ENCODE peak calls at places on chromosome 21, in nine cellular contexts. T, P, G, N, U, B, V, A and S are unnamed samples.

GRCh38 chr21:28215214-28215954 is 777.3 kb downstream of the LTN1 start:
- DNase-seq in T (peak), U (no peak), B (no peak), V (no peak), G (no peak), N (no peak), P (no peak), A (no peak), S (peak)

GRCh38 chr21:42474043-42474831 is 21.8 kb downstream of the RSPH1 start:
- DNase-seq in P (no peak), N (no peak), V (peak), T (peak), U (no peak), A (no peak), B (peak), G (peak), S (no peak)

GRCh38 chr21:36747815-36748381 is 49.0 kb downstream of the SIM2 start:
- DNase-seq in V (peak), U (no peak), P (peak), G (no peak), N (no peak), T (peak), A (peak), B (peak), S (no peak)

GRCh38 chr21:17436626-17437111 is 76.2 kb upstream of the CXADR start:
- DNase-seq in A (peak), B (no peak), N (no peak), U (no peak), P (no peak), G (no peak), V (no peak), T (peak), S (no peak)

GRCh38 chr21:41480086-41480690 is 27.8 kb downstream of the TMPRSS2 start:
- DNase-seq in U (no peak), B (peak), V (no peak), N (no peak), G (peak), P (no peak), A (no peak), T (no peak), S (no peak)

GRCh38 chr21:14545906-14546480 is at the start of gene SAMSN1:
- DNase-seq in G (peak), B (no peak), P (no peak), A (no peak), V (no peak), U (no peak), T (peak), N (no peak), S (no peak)

GRCh38 chr21:28482657-28483056 is 510.0 kb downstream of the LTN1 start:
- DNase-seq in V (no peak), B (no peak), P (no peak), T (no peak), G (no peak), A (no peak), U (peak), N (no peak), S (no peak)

GRCh38 chr21:36695671-36696389 is 3.1 kb upstream of the SIM2 start:
- DNase-seq in A (peak), U (no peak), B (no peak), V (no peak), N (no peak), T (no peak), P (no peak), G (no peak), S (no peak)

GRCh38 chr21:41425954-41426655 is at the start of gene MX1:
- DNase-seq in T (peak), G (peak), P (peak), B (peak), U (peak), A (peak), N (no peak), V (peak), S (no peak)

GRCh38 chr21:45982758-45983731 is 1.5 kb downstream of the COL6A1 start:
- DNase-seq in T (no peak), P (peak), G (peak), N (no peak), A (peak), B (no peak), V (no peak), U (no peak), S (no peak)
- H3K4me3 ChIP-seq in T (peak), P (peak), G (peak), N (peak), A (peak), B (peak), V (no peak), U (peak), S (peak)

GRCh38 chr21:32130031-32130891 is 148.6 kb downstream of the MIS18A start:
- DNase-seq in N (no peak), P (no peak), A (no peak), V (no peak), U (no peak), T (no peak), B (no peak), G (no peak), S (no peak)
- H3K4me3 ChIP-seq in N (no peak), P (no peak), A (no peak), V (no peak), U (no peak), T (no peak), B (no peak), G (no peak), S (no peak)

GRCh38 chr21:37845535-37845934 is 70.7 kb downstream of the KCNJ6 start:
- DNase-seq in V (no peak), N (no peak), A (no peak), T (no peak), P (no peak), B (no peak), U (no peak), G (no peak), S (no peak)

GRCh38 chr21:37848721-37849490 is 67.4 kb downstream of the KCNJ6 start:
- DNase-seq in G (no peak), T (peak), A (no peak), V (no peak), U (no peak), N (no peak), B (no peak), P (no peak), S (no peak)

DNA sequence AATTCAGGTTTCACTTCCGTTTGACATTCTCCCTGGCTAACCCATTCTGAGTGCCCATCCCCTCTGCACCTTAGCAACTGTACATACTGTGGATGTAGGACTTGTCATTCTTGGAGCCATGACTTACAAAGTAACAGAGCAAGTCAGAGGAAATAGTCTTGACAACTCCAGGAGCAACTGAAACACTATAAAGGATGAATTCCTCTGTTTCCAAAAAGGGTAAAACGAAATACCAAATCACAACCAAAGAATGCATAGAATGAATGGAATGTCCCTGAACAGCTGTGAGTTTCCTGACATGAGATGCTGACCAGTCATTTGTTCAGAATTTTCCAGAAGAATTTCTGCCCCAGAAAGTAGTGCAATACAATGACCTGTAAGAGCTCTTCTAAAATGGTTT is 66.6 kb downstream of the KCNJ6 start:
- DNase-seq in P (no peak), T (peak), U (peak), V (no peak), B (no peak), N (peak), A (no peak), G (no peak), S (no peak)
- H3K4me3 ChIP-seq in P (no peak), T (no peak), U (no peak), V (no peak), B (no peak), N (no peak), A (no peak), G (no peak), S (no peak)

DNA sequence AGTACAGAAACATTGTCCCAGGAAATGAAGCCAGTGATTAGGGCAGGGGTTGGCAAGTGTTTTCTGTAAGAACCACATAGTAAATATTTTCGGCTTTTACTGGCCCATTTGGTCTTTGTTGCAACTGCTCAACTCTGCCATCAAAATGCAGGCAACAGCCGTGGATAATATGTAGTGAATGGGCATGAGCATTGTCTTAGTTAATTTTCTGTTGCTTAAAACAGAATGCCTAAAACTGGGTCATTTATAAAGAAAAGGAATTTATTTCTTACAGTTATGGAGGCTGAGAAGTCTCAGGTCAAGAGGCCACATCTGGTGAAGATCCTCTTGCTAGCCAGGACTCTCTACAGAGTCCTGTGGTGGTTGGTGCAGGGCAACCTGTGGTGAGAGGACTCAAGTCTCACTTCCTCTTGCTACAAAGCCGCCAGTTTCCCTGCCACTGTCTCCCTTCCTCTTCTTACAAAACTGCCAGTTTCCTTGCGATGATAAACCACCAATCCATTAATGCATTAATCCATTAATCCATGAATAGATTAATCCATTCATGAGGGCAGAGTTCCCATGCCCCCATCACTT is 166.4 kb downstream of the PSMG1 start:
- DNase-seq in B (no peak), P (no peak), A (no peak), T (peak), G (peak), V (no peak), U (no peak), N (no peak), S (no peak)
- H3K4me3 ChIP-seq in B (no peak), P (no peak), A (no peak), T (no peak), G (no peak), V (no peak), U (no peak), N (no peak), S (no peak)

GRCh38 chr21:45430521-45431501 is 25.8 kb downstream of the COL18A1 start:
- DNase-seq in T (peak), B (no peak), A (peak), U (no peak), N (peak), G (no peak), P (no peak), V (no peak), S (no peak)
- H3K4me3 ChIP-seq in T (no peak), B (no peak), A (no peak), U (no peak), N (no peak), G (no peak), P (no peak), V (no peak), S (no peak)

DNA sequence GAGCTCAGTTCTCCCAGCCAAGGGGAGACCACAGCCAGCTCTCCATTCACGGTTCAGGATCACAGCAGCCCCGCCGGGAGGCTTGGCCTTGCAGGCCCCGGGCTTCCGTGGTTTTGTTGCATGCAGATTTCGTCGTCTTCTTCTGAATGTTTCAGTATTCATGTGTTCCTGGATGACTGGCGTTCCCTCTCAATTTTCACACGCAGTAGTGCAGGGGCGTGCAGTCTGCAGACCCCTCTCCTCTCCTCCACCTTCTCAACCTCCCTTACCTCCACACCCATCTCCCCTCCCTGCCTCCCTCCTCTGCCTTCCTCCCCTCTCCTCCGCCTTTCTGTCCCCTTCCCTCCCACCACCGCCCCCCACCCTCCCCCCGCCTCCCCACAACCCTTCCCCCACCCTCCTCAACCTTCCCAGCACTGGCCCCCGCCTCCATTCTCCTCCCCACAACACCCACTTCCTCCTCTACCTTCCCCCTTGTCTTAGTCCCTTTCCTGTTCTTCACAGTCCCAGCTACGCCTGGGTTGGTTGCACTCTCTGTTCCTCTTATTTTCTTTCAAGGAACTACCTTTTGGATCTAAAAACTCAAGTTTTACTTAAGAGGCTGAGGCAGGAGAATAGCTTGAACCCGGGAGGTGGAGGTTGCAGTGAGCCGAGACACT is 8.4 kb upstream of the SLC19A1 start:
- DNase-seq in N (no peak), V (peak), T (no peak), U (no peak), A (no peak), B (no peak), P (no peak), G (peak), S (no peak)
- H3K4me3 ChIP-seq in N (no peak), V (peak), T (no peak), U (no peak), A (no peak), B (no peak), P (no peak), G (no peak), S (no peak)

GRCh38 chr21:38986460-38987395 is 181.0 kb downstream of the ETS2 start:
- DNase-seq in V (no peak), U (no peak), A (no peak), N (no peak), G (no peak), B (no peak), P (no peak), T (no peak), S (no peak)
- H3K4me3 ChIP-seq in V (no peak), U (no peak), A (no peak), N (no peak), G (no peak), B (no peak), P (no peak), T (no peak), S (no peak)

DNA sequence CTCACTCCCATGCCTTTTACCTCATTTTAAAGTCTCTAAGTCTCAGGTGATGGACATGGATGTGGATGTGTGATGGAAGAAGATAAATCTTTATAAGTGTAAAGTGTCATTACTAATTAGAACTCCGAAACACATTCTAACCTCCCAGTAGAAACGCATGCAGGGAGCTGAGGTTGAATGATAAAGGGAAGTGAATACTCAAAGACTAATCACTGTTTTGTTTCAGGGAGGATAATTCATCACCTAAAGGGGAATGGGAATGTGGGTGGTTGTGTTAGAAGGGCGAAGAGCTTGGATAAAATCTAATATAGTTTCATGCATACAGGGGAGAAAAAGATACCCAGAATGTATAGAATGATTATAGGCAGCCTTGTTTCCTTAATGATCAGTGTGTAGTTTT is 12.5 kb downstream of the NCAM2 start:
- DNase-seq in V (no peak), T (no peak), U (no peak), N (no peak), P (no peak), A (no peak), B (no peak), G (no peak), S (no peak)
- H3K4me3 ChIP-seq in V (no peak), T (no peak), U (no peak), N (no peak), P (no peak), A (no peak), B (no peak), G (no peak), S (no peak)

DNA sequence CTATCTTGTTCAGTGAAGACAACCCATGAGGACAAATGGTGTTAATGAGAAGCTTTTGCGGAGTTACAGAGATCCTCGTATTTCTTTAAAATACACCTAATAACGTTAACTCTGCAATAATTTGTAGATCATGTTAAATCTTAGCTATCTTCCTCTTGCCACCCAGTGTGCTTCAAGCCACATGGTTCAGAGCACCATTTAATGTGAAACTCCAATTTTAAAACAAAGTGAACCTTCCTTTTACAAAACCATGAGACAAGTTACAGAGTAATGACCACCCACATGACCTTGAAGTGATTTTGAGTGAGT is 1.7 kb upstream of the KCNE2 start:
- DNase-seq in T (no peak), V (no peak), P (no peak), N (no peak), U (no peak), G (no peak), B (no peak), A (no peak), S (no peak)
- H3K4me3 ChIP-seq in T (no peak), V (no peak), P (no peak), N (no peak), U (no peak), G (no peak), B (no peak), A (no peak), S (no peak)